ENCODE peak calls at places on chromosomes 7 and 10, in six cellular contexts. Y is HCT116, T is A549, E is SK-N-SH, H is K562, N is Panc1. G is an unnamed sample. For H3K9me3, the result is how much of the 10 kb centered on the place peaks cover.

GRCh38 chr7:11810043-11810625 is 21.9 kb downstream of the THSD7A start:
- DNase-seq in Y (no peak), T (no peak), E (no peak), H (no peak), N (no peak), G (no peak)

GRCh38 chr10:119651514-119652327 is 541 bp downstream of the BAG3 start:
- DNase-seq in Y (no peak), T (no peak), E (no peak), H (peak), N (no peak), G (no peak)

GRCh38 chr10:91162050-91162494 is 58.4 kb upstream of the PCGF5 start:
- DNase-seq in Y (no peak), T (peak), E (no peak), H (peak), N (no peak), G (no peak)

GRCh38 chr7:136514776-136515175 is 353.7 kb upstream of the CHRM2 start:
- DNase-seq in Y (no peak), T (no peak), E (no peak), H (no peak), N (no peak), G (no peak)

GRCh38 chr7:76051840-76052239 is 3.9 kb downstream of the MDH2 start:
- DNase-seq in Y (no peak), T (no peak), E (no peak), H (no peak), N (no peak), G (no peak)

GRCh38 chr10:64376169-64376568 is 855.0 kb downstream of the REEP3 start:
- DNase-seq in Y (no peak), T (no peak), E (peak), H (no peak), N (no peak), G (no peak)

GRCh38 chr10:79322616-79323566 is 24.4 kb upstream of the PPIF start:
- DNase-seq in Y (no peak), T (no peak), E (no peak), H (no peak), N (no peak), G (peak)

GRCh38 chr7:44990520-44991023 is 9.4 kb upstream of the CCM2 start:
- DNase-seq in Y (no peak), T (no peak), E (no peak), H (no peak), N (no peak), G (no peak)

GRCh38 chr7:99083733-99084132 is 60.2 kb downstream of the SMURF1 start:
- DNase-seq in Y (no peak), T (no peak), E (no peak), H (no peak), N (no peak), G (no peak)

GRCh38 chr10:113947138-113948011 is 92.9 kb downstream of the NHLRC2 start:
- DNase-seq in Y (no peak), T (no peak), E (peak), H (peak), N (no peak), G (no peak)

GRCh38 chr7:92057375-92057774 is 76.9 kb downstream of the CYP51A1 start:
- DNase-seq in Y (no peak), T (no peak), E (no peak), H (no peak), N (no peak), G (no peak)

GRCh38 chr7:106717997-106718871 is 57.3 kb upstream of the CCDC71L start:
- DNase-seq in Y (peak), T (peak), E (peak), H (peak), N (peak), G (peak)

GRCh38 chr10:73744690-73744994 is 470 bp downstream of the SEC24C start:
- DNase-seq in Y (no peak), T (peak), E (peak), H (no peak), N (no peak), G (no peak)

GRCh38 chr7:149509774-149510173 is 12.2 kb upstream of the ZNF746 start:
- DNase-seq in Y (no peak), T (no peak), E (no peak), H (no peak), N (no peak), G (no peak)
- H3K9me3 ChIP-seq in Y (under half), T (under half), E (under half), H (under half), N (under half), G (under half)

DNA sequence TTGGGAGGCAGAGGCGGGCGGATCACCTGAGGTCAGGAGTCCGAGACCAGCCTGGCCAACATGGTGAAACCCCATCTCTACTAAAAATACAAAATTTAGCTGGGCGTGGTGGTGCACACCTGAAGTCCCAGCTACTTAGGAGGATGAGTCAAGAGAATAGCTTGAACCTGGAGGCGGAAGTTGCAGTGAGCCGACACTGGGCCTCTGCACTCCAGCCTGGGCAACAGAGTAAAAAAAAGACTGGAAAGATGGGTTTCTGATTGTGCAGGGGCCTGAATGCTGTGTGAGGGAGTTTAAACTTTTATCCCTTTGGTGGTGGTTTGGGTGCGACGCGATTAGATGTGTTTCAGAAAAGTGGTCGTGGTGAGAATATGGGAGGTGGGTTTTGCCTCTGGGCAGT is 1.8 kb downstream of the CHST12 start:
- DNase-seq in Y (no peak), T (no peak), E (no peak), H (no peak), N (no peak), G (no peak)
- TF ChIP-seq REST in Y (no peak), T (no peak), E (no peak), H (no peak), N (no peak), G (no peak)

GRCh38 chr7:6652446-6653011 is 15.4 kb downstream of the ZNF316 start:
- DNase-seq in Y (no peak), T (no peak), E (no peak), H (peak), N (no peak), G (no peak)

GRCh38 chr7:6650086-6650485 is 13.0 kb downstream of the ZNF316 start:
- DNase-seq in Y (no peak), T (no peak), E (peak), H (peak), N (no peak), G (no peak)

GRCh38 chr7:6653101-6653995 is 16.2 kb downstream of the ZNF316 start:
- DNase-seq in Y (no peak), T (no peak), E (peak), H (peak), N (no peak), G (no peak)

GRCh38 chr7:6650521-6651011 is 13.4 kb downstream of the ZNF316 start:
- DNase-seq in Y (no peak), T (no peak), E (peak), H (peak), N (no peak), G (no peak)

GRCh38 chr7:6651866-6652445 is 14.8 kb downstream of the ZNF316 start:
- DNase-seq in Y (no peak), T (no peak), E (peak), H (peak), N (no peak), G (no peak)
- H3K9me3 ChIP-seq in Y (under half), T (under half), E (under half), H (under half), N (under half), G (under half)

GRCh38 chr7:30172451-30172850 is 37.7 kb downstream of the MTURN start:
- DNase-seq in Y (no peak), T (no peak), E (no peak), H (no peak), N (no peak), G (no peak)

GRCh38 chr7:30175171-30175570 is 40.4 kb downstream of the MTURN start:
- DNase-seq in Y (no peak), T (no peak), E (no peak), H (no peak), N (no peak), G (no peak)

GRCh38 chr7:30171753-30172447 is 37.1 kb downstream of the MTURN start:
- DNase-seq in Y (no peak), T (no peak), E (no peak), H (no peak), N (no peak), G (no peak)

GRCh38 chr7:30170460-30171197 is 35.8 kb downstream of the MTURN start:
- DNase-seq in Y (no peak), T (no peak), E (no peak), H (no peak), N (no peak), G (no peak)

GRCh38 chr7:30173058-30173897 is 38.5 kb downstream of the MTURN start:
- DNase-seq in Y (no peak), T (no peak), E (peak), H (no peak), N (no peak), G (no peak)
- TF ChIP-seq REST in Y (no peak), T (no peak), E (peak), H (no peak), N (no peak), G (no peak)

GRCh38 chr7:64431838-64432237 is 118.1 kb downstream of the ZNF736 start:
- DNase-seq in Y (no peak), T (no peak), E (no peak), H (no peak), N (no peak), G (no peak)
- H3K9me3 ChIP-seq in Y (under half), T (under half), E (under half), H (under half), N (under half), G (under half)

G was measured in GM12878.